ENCODE peak calls at places on chromosomes 6 and 20, in nine cellular contexts. M is right lobe of liver, R is DMS79, P is heart left ventricle, Q is H7, Z is ACHN, T is stomach, A is RWPE1, K is EL. V is an unnamed sample.
A peak's percentile ranks its signal among the peaks of the same experiment; 100 is the strongest.

GRCh38 chr20:56359212-56360132 is 698 bp downstream of the FAM210B start:
- DNase-seq in M (peak; percentile 59), R (peak; percentile 55), P (peak; percentile 68), Q (peak; percentile 65), Z (peak; percentile 49), T (peak; percentile 38), A (peak; percentile 85), K (peak; percentile 77), V (peak; percentile 81)

GRCh38 chr6:158818580-158819212 is 472 bp downstream of the EZR start:
- DNase-seq in M (peak; percentile 76), R (peak; percentile 33), P (peak; percentile 72), Q (peak; percentile 88), Z (peak; percentile 61), T (peak; percentile 74), A (peak; percentile 58), K (peak; percentile 74), V (peak; percentile 37)

GRCh38 chr6:139653136-139653535 is 278.7 kb upstream of the CITED2 start:
- DNase-seq in M (no peak), R (no peak), P (no peak), Q (no peak), Z (no peak), T (no peak), A (no peak), K (no peak), V (no peak)

GRCh38 chr6:127215931-127216330 is 50.7 kb upstream of the RNF146 start:
- DNase-seq in M (no peak), R (no peak), P (no peak), Q (no peak), Z (peak; percentile 12), T (no peak), A (no peak), K (no peak), V (no peak)

GRCh38 chr6:5359413-5359812 is 98.1 kb downstream of the FARS2 start:
- DNase-seq in M (no peak), R (peak; percentile 63), P (no peak), Q (no peak), Z (no peak), T (no peak), A (no peak), K (no peak), V (no peak)

GRCh38 chr6:33197431-33198048 is 2.9 kb downstream of the RXRB start:
- DNase-seq in M (no peak), R (peak; percentile 22), P (peak; percentile 60), Q (peak; percentile 92), Z (peak; percentile 63), T (peak; percentile 76), A (peak; percentile 46), K (peak; percentile 67), V (peak; percentile 53)

GRCh38 chr6:92329416-92329815 is 1089.9 kb downstream of the EPHA7 start:
- DNase-seq in M (no peak), R (no peak), P (no peak), Q (no peak), Z (no peak), T (no peak), A (no peak), K (no peak), V (no peak)

GRCh38 chr20:61529354-61529753 is 277.3 kb downstream of the CDH4 start:
- DNase-seq in M (no peak), R (no peak), P (no peak), Q (no peak), Z (no peak), T (no peak), A (peak; percentile 63), K (no peak), V (no peak)

GRCh38 chr20:37741560-37741959 is 47.7 kb downstream of the CTNNBL1 start:
- DNase-seq in M (no peak), R (no peak), P (no peak), Q (no peak), Z (no peak), T (no peak), A (no peak), K (no peak), V (no peak)

GRCh38 chr6:66865771-66866170 is 1158.7 kb upstream of the EYS start:
- DNase-seq in M (no peak), R (no peak), P (no peak), Q (no peak), Z (no peak), T (no peak), A (no peak), K (no peak), V (no peak)

GRCh38 chr6:89299451-89299850 is 15.6 kb downstream of the GABRR2 start:
- DNase-seq in M (no peak), R (no peak), P (no peak), Q (peak; percentile 81), Z (peak; percentile 48), T (no peak), A (no peak), K (peak; percentile 31), V (peak; percentile 21)

V was measured in head of caudate nucleus.